ENCODE peak calls at places on chromosomes 4 and X, in five cellular contexts. X is breast epithelium, I is hepatocyte, O is cardiac fibroblast, M is heart right ventricle. L is an unnamed sample.

GRCh38 chrX:135521405-135522131 is 1.1 kb downstream of the INTS6L start:
- DNase-seq in X (peak), I (peak), O (peak), M (peak), L (peak)

GRCh38 chrX:110669572-110669971 is 126.0 kb downstream of the CHRDL1 start:
- DNase-seq in X (no peak), I (no peak), O (no peak), M (no peak), L (no peak)

GRCh38 chrX:140866446-140866845 is 135.9 kb upstream of the SPANXB1 start:
- DNase-seq in X (no peak), I (no peak), O (peak), M (no peak), L (no peak)

GRCh38 chr4:5654791-5655190 is 53.6 kb downstream of the EVC2 start:
- DNase-seq in X (no peak), I (no peak), O (no peak), M (no peak), L (no peak)

GRCh38 chrX:8846271-8846670 is 45.1 kb upstream of the FAM9A start:
- DNase-seq in X (no peak), I (no peak), O (no peak), M (no peak), L (no peak)

GRCh38 chrX:22360129-22360528 is 87.4 kb downstream of the CBLL2 start:
- DNase-seq in X (no peak), I (no peak), O (no peak), M (no peak), L (no peak)

GRCh38 chr4:140331245-140331644 is 42.2 kb upstream of the SCOC start:
- DNase-seq in X (no peak), I (no peak), O (no peak), M (no peak), L (no peak)

GRCh38 chr4:53000560-53000959 is 138.4 kb downstream of the RASL11B start:
- DNase-seq in X (no peak), I (no peak), O (no peak), M (no peak), L (no peak)

GRCh38 chr4:110172972-110173371 is 25.4 kb downstream of the ELOVL6 start:
- DNase-seq in X (no peak), I (peak), O (no peak), M (no peak), L (no peak)

GRCh38 chr4:48331577-48332340 is 9.6 kb upstream of the SLAIN2 start:
- DNase-seq in X (no peak), I (peak), O (peak), M (no peak), L (peak)

GRCh38 chr4:145580906-145581305 is 38.3 kb upstream of the MMAA start:
- DNase-seq in X (no peak), I (no peak), O (peak), M (no peak), L (no peak)

GRCh38 chrX:50765986-50766385 is 48.0 kb downstream of the SHROOM4 start:
- DNase-seq in X (no peak), I (no peak), O (no peak), M (no peak), L (no peak)

GRCh38 chr4:109435635-109436034 is 2.0 kb downstream of the SEC24B start:
- DNase-seq in X (no peak), I (no peak), O (no peak), M (no peak), L (no peak)

GRCh38 chr4:8419222-8420041 is 21.1 kb downstream of the ACOX3 start:
- DNase-seq in X (no peak), I (no peak), O (peak), M (no peak), L (no peak)

GRCh38 chr4:16011173-16011572 is 48.2 kb upstream of the FGFBP2 start:
- DNase-seq in X (no peak), I (no peak), O (no peak), M (no peak), L (no peak)

GRCh38 chr4:98516042-98516440 is 142.4 kb downstream of the TSPAN5 start:
- DNase-seq in X (no peak), I (peak), O (peak), M (no peak), L (peak)

GRCh38 chr4:98865059-98865458 is 63.9 kb downstream of the EIF4E start:
- DNase-seq in X (no peak), I (no peak), O (no peak), M (no peak), L (no peak)

GRCh38 chr4:140675599-140676231 is 80.5 kb downstream of the TBC1D9 start:
- DNase-seq in X (no peak), I (no peak), O (peak), M (no peak), L (no peak)

GRCh38 chr4:2079006-2079405 is 19.9 kb downstream of the NAT8L start:
- DNase-seq in X (peak), I (no peak), O (no peak), M (no peak), L (no peak)

GRCh38 chr4:110164251-110164650 is 34.2 kb downstream of the ELOVL6 start:
- DNase-seq in X (no peak), I (no peak), O (peak), M (no peak), L (peak)

GRCh38 chr4:961651-962230 is 11.6 kb downstream of the DGKQ start:
- DNase-seq in X (no peak), I (no peak), O (no peak), M (no peak), L (no peak)

GRCh38 chr4:170214731-170215130 is 125.0 kb upstream of the AADAT start:
- DNase-seq in X (no peak), I (no peak), O (no peak), M (no peak), L (no peak)
- TF ChIP-seq CTCF in X (no peak), I (no peak), O (no peak), M (no peak), L (no peak)

GRCh38 chrX:120751683-120752082 is 121.8 kb upstream of the C1GALT1C1 start:
- DNase-seq in X (no peak), I (no peak), O (no peak), M (no peak), L (no peak)
- H3K4me3 ChIP-seq in X (no peak), I (no peak), O (no peak), M (no peak), L (no peak)

GRCh38 chr4:72592076-72592475 is 23.1 kb upstream of the ADAMTS3 start:
- DNase-seq in X (no peak), I (no peak), O (no peak), M (no peak), L (no peak)

GRCh38 chr4:72587334-72587733 is 18.3 kb upstream of the ADAMTS3 start:
- DNase-seq in X (no peak), I (no peak), O (no peak), M (no peak), L (no peak)

DNA sequence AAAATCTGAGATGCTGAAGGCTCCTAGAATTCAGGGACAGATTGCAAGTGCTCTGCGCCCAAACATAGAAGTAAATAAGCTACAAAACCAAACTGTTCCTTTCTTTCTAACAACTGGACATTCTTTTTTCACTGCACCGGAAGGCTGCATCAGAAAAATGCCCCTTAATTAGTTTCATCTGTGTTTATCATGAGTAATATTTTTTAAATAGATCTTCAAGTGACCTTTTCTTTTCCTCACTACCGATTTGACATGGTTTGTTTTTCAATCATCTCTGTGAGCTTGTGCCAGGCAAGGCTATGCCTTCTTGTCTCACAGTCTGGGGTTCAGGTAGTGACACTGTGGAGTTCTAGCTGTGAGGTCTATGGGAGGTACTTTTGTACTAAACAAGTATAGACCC is 22.5 kb upstream of the ADAMTS3 start:
- DNase-seq in X (no peak), I (no peak), O (no peak), M (no peak), L (no peak)
- TF ChIP-seq CTCF in X (no peak), I (no peak), O (no peak), M (no peak), L (no peak)

GRCh38 chrX:103376979-103377324 is 614 bp downstream of the BEX3 start:
- DNase-seq in X (no peak), I (peak), O (no peak), M (peak), L (peak)
- H3K4me3 ChIP-seq in X (peak), I (peak), O (peak), M (peak), L (peak)

DNA sequence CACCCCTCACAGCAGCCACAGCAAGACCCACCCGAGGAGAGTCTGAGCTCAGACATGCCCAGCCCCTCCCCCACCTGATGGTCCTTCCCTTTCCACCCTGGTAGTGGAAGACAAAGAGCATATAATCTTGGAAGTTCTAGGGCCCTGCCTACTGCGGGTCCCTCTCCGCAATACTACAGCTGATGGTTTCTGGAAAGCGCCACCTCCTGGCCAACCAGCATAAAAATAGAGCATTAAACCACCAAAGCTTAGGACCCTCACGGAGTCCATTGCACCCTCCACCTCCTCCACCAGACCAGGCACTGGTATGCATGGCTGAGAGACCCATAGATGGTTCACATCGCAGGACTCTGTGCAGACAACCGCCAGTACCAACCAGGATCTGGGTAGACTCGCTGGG is 78.2 kb downstream of the SH3BGRL start:
- DNase-seq in X (no peak), I (no peak), O (peak), M (no peak), L (no peak)
- TF ChIP-seq CTCF in X (no peak), I (no peak), O (no peak), M (no peak), L (no peak)

GRCh38 chrX:10099411-10099810 is 57.4 kb upstream of the CLCN4 start:
- DNase-seq in X (no peak), I (no peak), O (no peak), M (no peak), L (peak)

GRCh38 chrX:10102046-10102704 is 54.6 kb upstream of the CLCN4 start:
- DNase-seq in X (no peak), I (no peak), O (no peak), M (no peak), L (no peak)

GRCh38 chrX:10101269-10101668 is 55.5 kb upstream of the CLCN4 start:
- DNase-seq in X (no peak), I (no peak), O (no peak), M (no peak), L (no peak)

GRCh38 chrX:10095698-10096432 is 60.9 kb upstream of the CLCN4 start:
- DNase-seq in X (no peak), I (no peak), O (no peak), M (no peak), L (no peak)

DNA sequence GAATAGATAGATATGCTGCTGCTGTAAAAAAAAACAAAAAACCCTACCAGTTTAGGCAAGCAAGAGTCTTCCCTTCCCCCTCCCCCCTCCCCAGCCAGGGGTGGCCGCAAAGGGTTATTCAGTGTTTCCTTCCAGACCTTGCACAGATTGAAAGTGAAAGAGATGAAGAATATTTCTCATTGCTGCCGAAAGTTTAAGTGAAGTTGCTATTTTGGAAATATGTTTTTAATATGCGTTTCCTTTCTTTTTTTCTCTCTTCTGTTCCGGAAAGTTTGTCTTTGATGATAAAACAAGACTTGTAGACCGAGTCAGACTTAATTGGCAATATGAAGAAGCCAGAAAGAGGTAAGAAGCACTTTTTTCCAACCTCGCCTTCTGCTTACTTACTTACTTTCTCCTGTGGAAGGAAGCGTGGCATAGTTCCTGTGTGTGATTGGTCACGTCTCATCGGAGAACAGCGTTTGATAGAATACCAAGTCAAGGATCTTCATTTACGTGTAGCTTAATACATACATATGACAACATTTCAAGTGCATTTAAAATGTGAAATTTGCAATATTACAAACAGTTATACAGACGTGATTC is 58.4 kb upstream of the CLCN4 start:
- DNase-seq in X (no peak), I (no peak), O (no peak), M (no peak), L (no peak)
- H3K4me3 ChIP-seq in X (peak), I (no peak), O (no peak), M (peak), L (no peak)

DNA sequence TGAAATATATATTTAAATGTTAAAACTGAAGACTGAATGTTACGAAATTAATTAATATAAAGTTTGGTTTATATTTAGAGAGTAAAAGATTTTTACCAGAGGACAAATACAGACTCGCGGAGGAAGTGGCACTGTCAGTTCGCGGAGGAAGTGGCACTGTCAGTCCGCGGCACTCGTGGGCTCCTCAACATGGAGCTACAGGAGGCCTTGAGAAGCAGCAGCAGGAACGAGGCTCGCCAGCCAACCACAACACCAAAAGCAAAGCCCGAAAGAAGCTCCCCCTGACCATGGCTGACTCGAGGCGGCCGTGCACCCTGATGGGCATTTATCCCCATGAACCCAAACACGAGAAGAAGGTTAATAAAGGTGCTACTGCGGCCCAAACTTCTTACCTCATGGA is 125.3 kb upstream of the PABPC4L start:
- DNase-seq in X (no peak), I (no peak), O (no peak), M (no peak), L (no peak)
- TF ChIP-seq CTCF in X (no peak), I (no peak), O (no peak), M (no peak), L (no peak)

GRCh38 chr4:54107951-54108740 is 8.2 kb downstream of the GSX2 start:
- DNase-seq in X (no peak), I (no peak), O (no peak), M (no peak), L (no peak)
- H3K4me3 ChIP-seq in X (no peak), I (no peak), O (no peak), M (no peak), L (no peak)

L was measured in fibroblast of the aortic adventitia.